ENCODE peak calls at places on chromosomes 1 and 21, in seven cellular contexts. Q is AG09309, C is endodermal cell, O is PC-3, J is foreskin fibroblast, M is psoas muscle, S is fibroblast of the aortic adventitia. T is an unnamed sample.

GRCh38 chr1:19392221-19392620 is 80.1 kb downstream of the SLC66A1 start:
- DNase-seq in Q (no peak), C (no peak), O (no peak), J (no peak), M (no peak), S (no peak), T (no peak)

GRCh38 chr1:30400436-30400975 is 322.9 kb downstream of the MATN1 start:
- DNase-seq in Q (no peak), C (no peak), O (no peak), J (no peak), M (no peak), S (no peak), T (no peak)

GRCh38 chr1:50970927-50971582 is 1.0 kb downstream of the CDKN2C start:
- DNase-seq in Q (no peak), C (no peak), O (peak; percentile 44), J (no peak), M (no peak), S (peak; percentile 52), T (no peak)

GRCh38 chr1:211613108-211613947 is 34.4 kb upstream of the SLC30A1 start:
- DNase-seq in Q (peak; percentile 95), C (no peak), O (peak; percentile 39), J (peak; percentile 83), M (peak; percentile 86), S (peak; percentile 98), T (peak; percentile 57)

GRCh38 chr1:175520186-175520585 is 223.2 kb downstream of the TNR start:
- DNase-seq in Q (no peak), C (no peak), O (peak; percentile 19), J (no peak), M (no peak), S (peak; percentile 21), T (peak; percentile 24)

GRCh38 chr1:156310962-156311361 is 11.9 kb upstream of the VHLL start:
- DNase-seq in Q (no peak), C (no peak), O (peak; percentile 75), J (no peak), M (peak; percentile 60), S (peak; percentile 47), T (no peak)

GRCh38 chr21:45136927-45137611 is 62.7 kb downstream of the ADARB1 start:
- DNase-seq in Q (no peak), C (peak; percentile 96), O (peak; percentile 92), J (peak; percentile 74), M (peak; percentile 87), S (peak; percentile 90), T (peak; percentile 86)

GRCh38 chr1:30414086-30414850 is 309.1 kb downstream of the MATN1 start:
- DNase-seq in Q (no peak), C (peak; percentile 34), O (no peak), J (no peak), M (no peak), S (no peak), T (no peak)

GRCh38 chr1:169915150-169915549 is 21.5 kb upstream of the SCYL3 start:
- DNase-seq in Q (no peak), C (no peak), O (no peak), J (no peak), M (no peak), S (no peak), T (no peak)

GRCh38 chr1:11286735-11287410 is 13.9 kb downstream of the UBIAD1 start:
- DNase-seq in Q (no peak), C (no peak), O (no peak), J (peak; percentile 69), M (no peak), S (peak; percentile 79), T (no peak)

GRCh38 chr1:33191731-33192275 is 10.0 kb upstream of the TRIM62 start:
- DNase-seq in Q (no peak), C (no peak), O (no peak), J (no peak), M (no peak), S (no peak), T (no peak)

GRCh38 chr1:14067686-14068085 is 367.7 kb downstream of the PRDM2 start:
- DNase-seq in Q (no peak), C (no peak), O (no peak), J (no peak), M (no peak), S (no peak), T (no peak)

GRCh38 chr1:21909286-21909759 is 27.8 kb downstream of the HSPG2 start:
- DNase-seq in Q (no peak), C (no peak), O (no peak), J (no peak), M (peak; percentile 49), S (peak; percentile 89), T (no peak)

GRCh38 chr21:28207776-28208175 is 784.9 kb downstream of the LTN1 start:
- DNase-seq in Q (peak; percentile 55), C (no peak), O (peak; percentile 77), J (peak; percentile 63), M (no peak), S (peak; percentile 85), T (peak; percentile 70)

GRCh38 chr21:29181799-29182470 is 51.5 kb downstream of the MAP3K7CL start:
- DNase-seq in Q (peak; percentile 71), C (no peak), O (peak; percentile 75), J (peak; percentile 76), M (no peak), S (peak; percentile 93), T (peak; percentile 70)

GRCh38 chr1:202056644-202057334 is 46.4 kb downstream of the ELF3 start:
- DNase-seq in Q (no peak), C (no peak), O (peak; percentile 83), J (no peak), M (no peak), S (no peak), T (no peak)

GRCh38 chr1:215590779-215591491 is 23.8 kb downstream of the KCTD3 start:
- DNase-seq in Q (no peak), C (no peak), O (peak; percentile 55), J (no peak), M (no peak), S (no peak), T (no peak)
- H3K4me3 ChIP-seq in Q (no peak overlapping the region), C (no peak overlapping the region), O (no peak overlapping the region), J (no peak overlapping the region), M (no peak overlapping the region), S (no peak overlapping the region), T (no peak overlapping the region)

GRCh38 chr21:37861561-37861960 is 54.7 kb downstream of the KCNJ6 start:
- DNase-seq in Q (no peak), C (no peak), O (no peak), J (no peak), M (no peak), S (no peak), T (no peak)

GRCh38 chr21:37862536-37862935 is 53.7 kb downstream of the KCNJ6 start:
- DNase-seq in Q (no peak), C (peak; percentile 57), O (peak; percentile 39), J (no peak), M (no peak), S (no peak), T (no peak)

GRCh38 chr21:37855568-37856391 is 60.5 kb downstream of the KCNJ6 start:
- DNase-seq in Q (no peak), C (no peak), O (no peak), J (peak; percentile 76), M (no peak), S (peak; percentile 22), T (peak; percentile 62)

GRCh38 chr21:37863842-37864241 is 52.4 kb downstream of the KCNJ6 start:
- DNase-seq in Q (no peak), C (peak; percentile 7), O (no peak), J (no peak), M (no peak), S (no peak), T (no peak)

GRCh38 chr21:37860416-37860815 is 55.8 kb downstream of the KCNJ6 start:
- DNase-seq in Q (no peak), C (no peak), O (no peak), J (no peak), M (no peak), S (no peak), T (no peak)
- TF ChIP-seq CTCF in Q (no peak), C (no peak), O (no peak), J (no peak), M (no peak), S (no peak), T (no peak)

GRCh38 chr1:204405988-204406387 is 5.6 kb downstream of the PPP1R15B start:
- DNase-seq in Q (no peak), C (no peak), O (no peak), J (no peak), M (no peak), S (peak; percentile 35), T (no peak)

GRCh38 chr1:204406621-204407020 is 5.0 kb downstream of the PPP1R15B start:
- DNase-seq in Q (no peak), C (no peak), O (no peak), J (no peak), M (no peak), S (no peak), T (no peak)

GRCh38 chr1:204407314-204407971 is 4.2 kb downstream of the PPP1R15B start:
- DNase-seq in Q (no peak), C (no peak), O (no peak), J (no peak), M (no peak), S (peak; percentile 42), T (no peak)

GRCh38 chr1:204402391-204402790 is 9.2 kb downstream of the PPP1R15B start:
- DNase-seq in Q (no peak), C (no peak), O (no peak), J (no peak), M (no peak), S (no peak), T (no peak)

DNA sequence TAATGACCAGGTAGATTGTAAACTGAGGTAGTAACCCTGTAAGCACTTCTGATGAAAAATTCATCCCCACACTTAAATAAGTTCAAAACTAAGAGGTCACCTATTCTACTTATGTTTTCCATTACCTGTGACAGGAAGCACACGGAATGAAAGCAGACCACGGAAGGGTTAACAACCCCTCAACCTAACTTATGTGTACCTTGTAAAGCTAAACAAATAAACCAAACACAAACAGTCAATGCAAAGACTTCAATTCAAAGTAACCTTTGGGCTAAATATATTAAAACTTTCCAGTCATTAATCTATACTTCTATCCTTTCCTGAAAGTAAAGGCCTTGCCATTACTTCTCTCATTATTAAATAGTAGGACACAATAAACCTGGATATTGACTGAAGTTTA is 7.0 kb downstream of the PPP1R15B start:
- DNase-seq in Q (no peak), C (no peak), O (no peak), J (no peak), M (no peak), S (no peak), T (no peak)
- H3K4me3 ChIP-seq in Q (no peak overlapping the region), C (peak overlapping the region; percentile 96), O (peak overlapping the region; percentile 80), J (no peak overlapping the region), M (no peak overlapping the region), S (no peak overlapping the region), T (no peak overlapping the region)

GRCh38 chr1:193070395-193070753 is 11.0 kb downstream of the RO60 start:
- DNase-seq in Q (no peak), C (no peak), O (no peak), J (no peak), M (no peak), S (no peak), T (no peak)
- TF ChIP-seq CTCF in Q (no peak), C (peak; percentile 7), O (no peak), J (no peak), M (no peak), S (no peak), T (no peak)

GRCh38 chr1:97277891-97278662 is 556.5 kb downstream of the PTBP2 start:
- DNase-seq in Q (peak; percentile 43), C (no peak), O (peak; percentile 87), J (peak; percentile 71), M (no peak), S (peak; percentile 87), T (no peak)

GRCh38 chr1:97270508-97271307 is 549.1 kb downstream of the PTBP2 start:
- DNase-seq in Q (no peak), C (no peak), O (no peak), J (no peak), M (no peak), S (peak; percentile 73), T (no peak)

GRCh38 chr1:97271906-97272788 is 550.6 kb downstream of the PTBP2 start:
- DNase-seq in Q (no peak), C (no peak), O (peak; percentile 28), J (no peak), M (no peak), S (no peak), T (no peak)
- H3K4me3 ChIP-seq in Q (no peak overlapping the region), C (peak overlapping the region; percentile 24), O (no peak overlapping the region), J (no peak overlapping the region), M (no peak overlapping the region), S (no peak overlapping the region), T (no peak overlapping the region)

T was measured in astrocyte of the cerebellum.